ENCODE peak calls at places on chromosomes 16 and 17, in four cellular contexts. Z, T, O and A are unnamed samples.
A peak's percentile ranks its signal among the peaks of the same experiment; 100 is the strongest.

GRCh38 chr16:2966043-2966802 is 2.1 kb downstream of the KREMEN2 start:
- DNase-seq in Z (no peak), T (no peak), O (no peak), A (no peak)

GRCh38 chr17:57577751-57578607 is 167.1 kb downstream of the CCDC182 start:
- DNase-seq in Z (peak; percentile 38), T (no peak), O (no peak), A (peak; percentile 74)

GRCh38 chr16:53291757-53292392 is 142.4 kb upstream of the RBL2 start:
- DNase-seq in Z (no peak), T (no peak), O (no peak), A (no peak)

GRCh38 chr16:79093554-79093967 is 507.0 kb downstream of the MAF start:
- DNase-seq in Z (no peak), T (peak; percentile 68), O (no peak), A (no peak)

GRCh38 chr16:69917739-69918138 is 33.4 kb upstream of the CLEC18A start:
- DNase-seq in Z (peak; percentile 86), T (no peak), O (no peak), A (peak; percentile 89)

GRCh38 chr16:89246903-89247733 is 29.6 kb downstream of the ZNF778 start:
- DNase-seq in Z (peak; percentile 65), T (peak; percentile 96), O (peak; percentile 97), A (peak; percentile 94)

GRCh38 chr17:17710355-17710727 is 29.1 kb downstream of the RAI1 start:
- DNase-seq in Z (no peak), T (no peak), O (no peak), A (no peak)

GRCh38 chr16:49980166-49980565 is 44.9 kb upstream of the CNEP1R1 start:
- DNase-seq in Z (no peak), T (no peak), O (no peak), A (no peak)

GRCh38 chr17:46011711-46012505 is 12.9 kb downstream of the STH start:
- DNase-seq in Z (no peak), T (no peak), O (no peak), A (no peak)

GRCh38 chr16:59192551-59193199 is 458.6 kb upstream of the GOT2 start:
- DNase-seq in Z (no peak), T (no peak), O (no peak), A (peak; percentile 60)

GRCh38 chr16:68367440-68367839 is 56.6 kb downstream of the PRMT7 start:
- DNase-seq in Z (no peak), T (no peak), O (no peak), A (no peak)

GRCh38 chr17:11097121-11097520 is 143.9 kb upstream of the SHISA6 start:
- DNase-seq in Z (no peak), T (no peak), O (no peak), A (no peak)

GRCh38 chr17:19004601-19005441 is at the start of gene FAM83G:
- DNase-seq in Z (no peak), T (peak; percentile 92), O (peak; percentile 83), A (peak; percentile 45)

GRCh38 chr16:12459401-12459791 is 344.3 kb downstream of the CPPED1 start:
- DNase-seq in Z (no peak), T (peak; percentile 75), O (no peak), A (peak; percentile 30)

GRCh38 chr17:80818871-80819270 is 172.8 kb upstream of the CHMP6 start:
- DNase-seq in Z (no peak), T (peak; percentile 30), O (no peak), A (no peak)

GRCh38 chr16:1105888-1106620 is 10.0 kb upstream of the C1QTNF8 start:
- DNase-seq in Z (peak; percentile 10), T (peak; percentile 79), O (no peak), A (peak; percentile 79)

GRCh38 chr16:89288577-89288844 is 71.0 kb downstream of the ZNF778 start:
- DNase-seq in Z (no peak), T (no peak), O (no peak), A (no peak)

GRCh38 chr16:89697161-89697615 is 4.3 kb downstream of the SPATA2L start:
- DNase-seq in Z (no peak), T (no peak), O (no peak), A (no peak)

DNA sequence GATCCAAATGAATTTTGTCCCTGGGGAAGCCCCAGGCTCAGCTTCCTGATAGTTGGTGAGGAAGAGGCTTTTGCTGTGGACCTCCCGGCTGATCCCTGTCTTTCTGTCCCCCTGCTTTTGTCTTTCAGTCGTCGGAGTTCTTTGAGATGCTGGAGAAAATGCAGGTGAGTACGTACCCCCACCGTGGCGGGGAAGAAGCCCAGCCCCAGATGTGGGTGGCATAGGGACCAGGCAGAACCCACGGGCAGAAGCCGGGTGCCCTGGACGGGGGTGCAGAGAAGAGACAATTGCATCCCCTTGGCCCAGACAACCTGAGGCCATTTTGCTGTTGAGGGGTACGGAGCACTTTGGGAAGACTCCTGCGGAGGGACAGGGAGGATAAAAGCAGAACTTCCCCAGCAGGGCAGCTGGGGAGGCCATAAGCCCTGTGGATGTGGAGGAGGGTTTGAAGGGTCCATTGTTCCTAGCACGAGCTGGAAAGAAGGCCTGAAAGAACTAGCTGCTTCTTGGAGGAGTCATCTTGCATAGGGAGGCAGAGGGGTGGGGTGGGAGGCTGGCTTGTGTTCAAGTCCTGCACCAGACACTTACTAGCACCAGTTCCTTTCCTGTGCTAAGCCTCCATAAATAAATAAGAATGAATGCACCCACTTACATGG is 105.6 kb downstream of the OR1D5 start:
- DNase-seq in Z (no peak), T (peak; percentile 40), O (no peak), A (no peak)
- H3K27ac ChIP-seq in Z (no peak overlapping the region), T (no peak overlapping the region), O (no peak overlapping the region), A (no peak overlapping the region)

GRCh38 chr17:7111784-7112526 is 2.7 kb downstream of the ASGR2 start:
- DNase-seq in Z (no peak), T (no peak), O (no peak), A (no peak)
- TF ChIP-seq CTCF in Z (no peak), T (no peak), O (no peak), A (no peak)

GRCh38 chr16:82830944-82831343 is 204.2 kb downstream of the CDH13 start:
- DNase-seq in Z (no peak), T (no peak), O (no peak), A (no peak)

GRCh38 chr16:82841108-82841507 is 214.3 kb downstream of the CDH13 start:
- DNase-seq in Z (no peak), T (no peak), O (no peak), A (no peak)

GRCh38 chr16:82834156-82834758 is 207.5 kb downstream of the CDH13 start:
- DNase-seq in Z (no peak), T (no peak), O (no peak), A (no peak)

GRCh38 chr16:82832861-82833260 is 206.1 kb downstream of the CDH13 start:
- DNase-seq in Z (peak; percentile 29), T (no peak), O (no peak), A (no peak)

DNA sequence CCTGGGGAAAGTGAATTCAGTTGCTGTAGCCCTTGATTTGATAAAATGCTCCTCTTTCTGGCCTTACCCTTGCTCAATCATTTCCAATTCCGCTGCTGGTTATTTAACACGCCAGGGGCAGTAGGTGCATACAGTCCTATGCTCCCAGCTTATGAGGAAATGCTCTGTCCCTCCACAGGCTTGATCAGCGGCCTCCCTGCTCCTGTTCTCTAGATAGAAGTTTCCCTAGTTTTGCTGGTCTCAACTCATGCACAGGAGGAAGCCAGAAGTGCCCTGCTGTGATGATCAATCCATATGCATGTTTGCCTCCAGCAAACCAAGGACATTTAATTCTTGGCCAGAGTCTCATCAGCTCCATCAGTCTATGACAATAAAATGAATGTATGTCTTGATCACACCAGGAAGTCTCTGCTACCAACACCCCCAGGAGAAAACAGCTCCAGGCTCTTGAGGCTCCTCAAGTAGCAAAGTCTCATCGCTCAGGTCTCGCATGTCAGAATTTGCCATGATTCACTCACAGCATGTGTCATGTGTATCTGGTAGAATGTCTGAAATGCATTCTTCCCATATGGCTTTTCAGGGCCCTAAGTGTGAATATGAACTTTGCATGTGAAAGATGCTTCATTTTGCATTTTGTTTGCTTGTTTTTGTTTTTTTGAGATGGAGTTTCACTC is 208.9 kb downstream of the CDH13 start:
- DNase-seq in Z (no peak), T (no peak), O (no peak), A (no peak)
- H3K27ac ChIP-seq in Z (no peak overlapping the region), T (no peak overlapping the region), O (no peak overlapping the region), A (no peak overlapping the region)

DNA sequence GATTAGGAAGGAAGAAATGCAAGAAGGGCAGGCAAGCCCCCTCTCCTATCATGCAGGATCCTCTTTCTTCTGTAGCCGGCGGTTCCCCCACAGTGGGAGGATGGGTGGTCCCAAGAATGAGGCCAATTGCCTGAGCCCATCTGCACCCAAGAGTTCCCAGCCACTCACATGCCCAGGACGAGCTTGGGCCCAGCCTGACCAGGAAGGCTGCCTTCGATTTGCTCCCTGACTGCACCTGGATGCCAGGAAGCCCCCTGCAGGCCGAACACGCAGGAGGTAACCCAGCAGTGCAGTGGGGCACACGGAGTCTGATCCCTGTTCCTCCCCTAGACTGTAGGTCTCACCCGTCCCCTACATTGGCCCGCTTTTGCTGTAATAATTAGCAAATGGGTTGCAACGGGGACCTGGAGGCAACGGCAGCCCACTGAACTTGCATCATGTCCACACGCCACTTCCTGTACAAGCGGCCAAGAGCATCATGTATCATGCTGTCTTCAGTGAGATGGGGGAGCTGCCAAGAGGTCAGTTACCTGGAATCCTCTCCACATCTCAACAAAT is 67.5 kb downstream of the AMFR start:
- DNase-seq in Z (no peak), T (peak; percentile 62), O (no peak), A (peak; percentile 12)
- TF ChIP-seq CTCF in Z (peak; percentile 15), T (no peak), O (no peak), A (no peak)

GRCh38 chr16:27449434-27450188 is 47.6 kb downstream of the IL21R start:
- DNase-seq in Z (no peak), T (no peak), O (peak; percentile 63), A (no peak)

GRCh38 chr16:27453476-27453825 is 51.5 kb downstream of the IL21R start:
- DNase-seq in Z (no peak), T (no peak), O (no peak), A (no peak)

GRCh38 chr16:27455700-27456099 is 53.7 kb downstream of the IL21R start:
- DNase-seq in Z (no peak), T (no peak), O (no peak), A (no peak)

GRCh38 chr16:27450836-27451341 is 48.9 kb downstream of the IL21R start:
- DNase-seq in Z (no peak), T (no peak), O (peak; percentile 6), A (no peak)

DNA sequence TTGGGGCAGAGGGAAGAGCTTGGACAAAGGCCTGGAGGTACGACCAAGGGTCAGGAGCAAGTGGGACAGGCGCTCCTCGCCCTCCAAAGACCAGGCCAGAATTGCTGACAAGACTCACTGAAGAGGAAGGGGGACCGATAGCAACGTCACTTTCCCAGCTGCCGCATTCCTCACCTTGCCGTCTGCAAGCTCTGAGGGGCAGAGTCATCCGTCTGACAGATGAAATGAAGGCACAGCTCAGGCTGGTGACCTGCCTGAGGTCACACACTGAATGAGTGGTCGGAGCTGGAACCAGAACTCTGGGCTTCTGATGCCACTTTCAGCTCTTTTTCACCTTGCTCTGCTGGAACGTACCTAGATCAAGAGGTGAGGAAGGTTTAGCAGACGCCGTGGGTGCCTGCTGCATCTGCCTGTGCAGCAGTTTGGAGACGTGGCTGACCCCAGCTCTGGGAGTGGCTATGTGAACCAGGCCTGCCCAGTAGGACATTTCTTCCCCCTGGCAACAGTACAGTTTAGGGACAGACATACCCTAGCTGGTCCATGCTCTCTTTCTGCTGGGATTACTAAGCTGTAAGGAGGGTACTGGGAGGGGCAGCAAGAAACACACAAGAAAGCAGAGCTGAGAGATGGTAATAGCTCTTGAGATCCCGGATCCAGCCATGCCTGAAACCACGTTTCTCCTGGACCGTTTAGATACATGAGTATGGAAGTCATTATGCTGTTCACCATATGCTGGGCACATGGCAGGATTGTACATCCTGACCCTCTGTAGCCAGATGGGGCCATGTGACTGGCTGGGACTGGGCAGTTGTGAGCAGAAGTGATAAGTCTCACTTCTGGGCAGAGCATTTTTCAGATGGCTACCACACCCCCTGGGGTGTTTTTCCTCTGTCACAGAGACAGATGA is 50.8 kb downstream of the IL21R start:
- DNase-seq in Z (no peak), T (no peak), O (no peak), A (no peak)
- H3K27ac ChIP-seq in Z (no peak overlapping the region), T (no peak overlapping the region), O (no peak overlapping the region), A (no peak overlapping the region)